ENCODE peak calls at places on chromosomes 5 and 9, in nine cellular contexts. F is ovary, N is A549, V is tibial nerve, S is transverse colon, K is stomach, Q is upper lobe of left lung, U is GM12878, T is SK-N-SH. G is an unnamed sample.

GRCh38 chr5:87105577-87105976 is 162.1 kb upstream of the RASA1 start:
- DNase-seq in F (no peak), N (no peak), V (no peak), S (no peak), K (no peak), Q (no peak), U (no peak), T (no peak), G (no peak)

GRCh38 chr9:76904661-76905457 is 1.1 kb downstream of the PRUNE2 start:
- DNase-seq in F (no peak), N (no peak), V (no peak), S (peak), K (no peak), Q (no peak), U (no peak), T (no peak), G (no peak)

GRCh38 chr9:81826541-81826906 is 101.7 kb upstream of the SPATA31D4 start:
- DNase-seq in F (no peak), N (no peak), V (peak), S (no peak), K (no peak), Q (no peak), U (no peak), T (no peak), G (peak)

GRCh38 chr5:178368278-178368677 is 135.7 kb upstream of the PHYKPL start:
- DNase-seq in F (no peak), N (no peak), V (no peak), S (no peak), K (no peak), Q (no peak), U (no peak), T (no peak), G (no peak)

GRCh38 chr5:38208782-38209378 is 49.5 kb upstream of the EGFLAM start:
- DNase-seq in F (peak), N (peak), V (no peak), S (no peak), K (no peak), Q (no peak), U (no peak), T (peak), G (no peak)

GRCh38 chr5:157748740-157749461 is 5.4 kb downstream of the LSM11 start:
- DNase-seq in F (no peak), N (peak), V (no peak), S (no peak), K (no peak), Q (no peak), U (no peak), T (no peak), G (no peak)

GRCh38 chr5:147565524-147565923 is 55.7 kb upstream of the DPYSL3 start:
- DNase-seq in F (no peak), N (peak), V (no peak), S (no peak), K (no peak), Q (no peak), U (no peak), T (no peak), G (no peak)

GRCh38 chr5:1526681-1527131 is 2.9 kb upstream of the LPCAT1 start:
- DNase-seq in F (peak), N (no peak), V (peak), S (peak), K (peak), Q (peak), U (no peak), T (no peak), G (peak)

GRCh38 chr5:140694276-140694675 is 3.0 kb downstream of the HARS2 start:
- DNase-seq in F (no peak), N (no peak), V (no peak), S (no peak), K (no peak), Q (no peak), U (no peak), T (no peak), G (no peak)

GRCh38 chr5:35138232-35138631 is 90.5 kb upstream of the AGXT2 start:
- DNase-seq in F (no peak), N (no peak), V (no peak), S (no peak), K (no peak), Q (no peak), U (no peak), T (no peak), G (no peak)

GRCh38 chr9:76458903-76459690 is at the start of gene GCNT1:
- DNase-seq in F (peak), N (peak), V (peak), S (peak), K (peak), Q (peak), U (peak), T (peak), G (peak)

GRCh38 chr5:146965781-146966659 is 87.5 kb upstream of the PPP2R2B start:
- DNase-seq in F (peak), N (peak), V (peak), S (peak), K (peak), Q (no peak), U (peak), T (peak), G (peak)

GRCh38 chr9:111963995-111964394 is 67.4 kb downstream of the UGCG start:
- DNase-seq in F (no peak), N (no peak), V (no peak), S (no peak), K (no peak), Q (no peak), U (no peak), T (no peak), G (no peak)

GRCh38 chr9:111966324-111966723 is 69.7 kb downstream of the UGCG start:
- DNase-seq in F (no peak), N (no peak), V (no peak), S (no peak), K (no peak), Q (no peak), U (no peak), T (no peak), G (no peak)

GRCh38 chr9:111967621-111968020 is 71.0 kb downstream of the UGCG start:
- DNase-seq in F (no peak), N (no peak), V (no peak), S (no peak), K (no peak), Q (no peak), U (no peak), T (no peak), G (no peak)

GRCh38 chr9:111966851-111967250 is 70.2 kb downstream of the UGCG start:
- DNase-seq in F (no peak), N (peak), V (no peak), S (no peak), K (no peak), Q (no peak), U (no peak), T (no peak), G (no peak)

DNA sequence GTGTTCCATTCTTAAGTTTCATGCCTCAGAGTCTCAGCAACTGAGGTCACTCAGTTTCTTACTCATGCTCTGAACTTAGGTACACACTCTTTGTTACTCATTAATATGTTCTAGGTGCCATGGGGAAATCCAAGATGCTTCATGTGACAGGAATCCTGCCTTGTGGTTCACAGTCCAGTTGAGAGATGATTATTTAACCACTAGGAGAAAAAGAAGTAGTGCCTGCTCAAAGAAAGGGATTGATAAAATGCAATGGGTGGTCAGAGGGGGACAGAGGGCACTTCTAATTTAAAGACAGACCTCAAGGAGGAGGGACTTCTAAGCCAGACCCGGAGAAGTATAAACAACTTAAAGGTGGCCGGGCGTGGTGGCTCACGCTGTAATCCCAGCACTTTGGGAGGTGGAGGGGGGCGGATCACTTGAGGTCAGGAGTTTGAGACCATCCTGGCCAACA is 69.0 kb downstream of the UGCG start:
- DNase-seq in F (no peak), N (peak), V (no peak), S (no peak), K (no peak), Q (no peak), U (peak), T (no peak), G (no peak)
- TF ChIP-seq EP300 in F (no peak), N (peak), V (no peak), S (no peak), K (no peak), Q (no peak), U (peak), T (peak), G (no peak)

DNA sequence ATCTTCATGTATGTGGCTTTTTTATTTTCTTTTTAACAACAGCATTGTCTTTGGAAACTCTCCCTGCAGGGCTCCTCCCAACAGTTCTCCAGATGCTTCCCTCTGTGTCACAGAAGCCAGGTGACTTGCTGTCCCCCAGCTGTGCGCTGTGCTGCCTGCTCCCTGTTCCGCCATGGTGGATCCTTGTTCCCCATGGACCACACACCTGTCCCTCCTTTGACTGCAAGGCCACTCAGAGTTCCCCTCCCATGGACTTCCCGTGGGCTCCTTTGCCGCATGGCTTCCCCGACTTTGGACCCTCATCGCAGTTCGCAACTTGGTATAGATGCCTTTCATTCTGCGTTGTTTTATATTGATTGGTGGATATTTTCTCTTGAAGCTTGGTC is 18.6 kb downstream of the ANKRD33B start:
- DNase-seq in F (no peak), N (no peak), V (no peak), S (no peak), K (no peak), Q (no peak), U (no peak), T (no peak), G (no peak)
- H3K27ac ChIP-seq in F (no peak), N (no peak), V (no peak), S (no peak), K (no peak), Q (no peak), U (no peak), T (no peak), G (no peak)

GRCh38 chr5:32066448-32066847 is 107.7 kb downstream of the GOLPH3 start:
- DNase-seq in F (no peak), N (no peak), V (no peak), S (no peak), K (no peak), Q (no peak), U (no peak), T (no peak), G (no peak)
- TF ChIP-seq EP300 in F (no peak), N (no peak), V (peak), S (no peak), K (no peak), Q (no peak), U (no peak), T (no peak), G (no peak)

DNA sequence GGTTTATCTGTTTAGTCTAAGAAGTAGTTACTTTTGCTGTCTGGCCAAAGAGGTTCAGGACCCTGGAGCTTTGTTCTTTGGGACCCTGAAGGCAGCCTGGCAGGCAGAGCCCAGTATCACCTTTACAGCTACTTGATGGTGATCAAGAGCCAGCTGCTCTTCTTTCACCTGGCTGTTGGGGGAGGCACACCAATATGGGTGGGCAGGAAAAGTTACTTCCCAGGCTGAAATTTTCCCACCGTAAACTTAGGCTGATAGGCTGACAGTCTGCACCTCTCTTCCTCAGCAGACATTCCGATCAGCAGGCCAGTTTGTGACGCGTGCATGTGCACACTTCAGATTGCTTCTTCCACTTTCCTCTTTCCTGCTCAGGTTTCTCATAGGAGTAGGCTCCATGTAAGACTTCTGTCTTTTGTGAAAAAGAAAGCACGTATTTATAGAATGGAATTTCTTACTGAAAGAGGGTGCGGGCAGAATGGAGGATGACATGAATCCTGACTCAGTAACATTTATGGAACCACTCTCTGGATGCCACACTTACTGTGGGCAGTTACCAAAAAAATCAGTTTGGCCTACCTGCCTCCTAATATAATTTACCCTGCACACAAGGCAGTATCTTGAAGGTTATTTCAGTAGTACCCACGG is 223.9 kb upstream of the DMRT1 start:
- DNase-seq in F (no peak), N (no peak), V (no peak), S (no peak), K (no peak), Q (no peak), U (no peak), T (no peak), G (no peak)
- H3K27ac ChIP-seq in F (no peak), N (no peak), V (no peak), S (peak), K (no peak), Q (no peak), U (no peak), T (no peak), G (no peak)

GRCh38 chr5:180367991-180368390 is 14.9 kb upstream of the GFPT2 start:
- DNase-seq in F (no peak), N (no peak), V (no peak), S (no peak), K (no peak), Q (no peak), U (no peak), T (no peak), G (no peak)

GRCh38 chr5:180367300-180367699 is 14.2 kb upstream of the GFPT2 start:
- DNase-seq in F (no peak), N (no peak), V (no peak), S (no peak), K (no peak), Q (no peak), U (no peak), T (no peak), G (no peak)

GRCh38 chr5:180366303-180366702 is 13.2 kb upstream of the GFPT2 start:
- DNase-seq in F (no peak), N (no peak), V (no peak), S (no peak), K (no peak), Q (peak), U (no peak), T (peak), G (no peak)

GRCh38 chr5:180365829-180366228 is 12.7 kb upstream of the GFPT2 start:
- DNase-seq in F (no peak), N (no peak), V (no peak), S (no peak), K (no peak), Q (no peak), U (no peak), T (no peak), G (no peak)

DNA sequence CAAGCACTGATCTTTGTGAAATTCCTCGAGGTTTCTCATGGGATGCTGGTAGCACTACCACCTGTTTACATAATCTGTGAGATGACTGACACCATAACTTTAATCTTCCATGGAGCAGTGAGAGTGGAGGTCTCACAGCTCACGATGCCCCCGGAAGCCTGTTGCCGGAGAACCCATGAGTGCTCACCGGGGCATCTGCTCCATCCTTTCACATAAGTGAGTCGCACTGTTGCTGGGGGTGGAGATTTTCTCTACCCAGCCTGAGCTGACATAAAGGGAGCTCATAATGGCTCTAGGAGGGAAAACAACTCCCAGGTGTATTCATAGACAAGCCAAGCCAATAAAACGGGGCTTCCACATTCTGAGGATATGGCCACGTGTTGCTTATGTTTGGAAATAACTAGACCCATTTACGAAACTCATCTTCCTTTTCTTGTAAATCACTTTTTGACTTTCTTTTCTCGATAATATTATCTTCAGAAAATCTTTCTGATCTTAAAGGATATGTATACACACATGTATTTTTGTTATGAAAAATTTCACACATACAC is 11.2 kb upstream of the GFPT2 start:
- DNase-seq in F (no peak), N (no peak), V (no peak), S (no peak), K (no peak), Q (no peak), U (no peak), T (no peak), G (no peak)
- TF ChIP-seq EP300 in F (no peak), N (no peak), V (no peak), S (no peak), K (no peak), Q (no peak), U (no peak), T (no peak), G (no peak)

DNA sequence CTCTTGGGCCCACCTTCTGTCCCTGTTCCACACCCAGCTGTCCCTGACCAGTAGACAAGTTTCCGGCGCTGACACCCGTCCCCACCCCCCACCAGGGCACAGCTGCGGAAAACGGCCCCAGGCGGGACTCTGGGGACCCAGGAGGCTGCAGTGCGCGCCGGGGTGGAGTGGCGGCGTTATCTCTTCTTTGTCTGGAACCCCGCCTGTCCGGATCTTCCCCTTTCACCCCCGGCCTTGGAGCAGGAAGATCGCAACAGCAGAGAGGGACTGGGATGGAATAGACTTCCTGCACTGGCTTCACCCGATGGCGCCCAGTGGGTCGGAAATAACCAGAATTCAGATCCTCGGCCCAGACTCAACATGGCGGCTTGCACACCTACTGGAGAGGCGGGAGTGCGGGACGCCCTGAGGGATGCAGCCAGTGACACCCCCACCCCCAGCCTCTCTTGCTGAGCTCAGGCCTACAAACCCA is 4.7 kb downstream of the PAX5 start:
- DNase-seq in F (no peak), N (no peak), V (no peak), S (no peak), K (no peak), Q (peak), U (no peak), T (no peak), G (no peak)
- H3K27ac ChIP-seq in F (no peak), N (no peak), V (no peak), S (no peak), K (no peak), Q (no peak), U (peak), T (no peak), G (no peak)

G was measured in sigmoid colon.